ENCODE peak calls at places on chromosomes 3 and 15, in eight cellular contexts. Z is CD4-positive, alpha-beta T cell; G is H9; U is adrenal gland; E is HFFc6; Q is IMR-90; O is neural progenitor cell; I is testis. D is an unnamed sample.

GRCh38 chr3:116770815-116771450 is 61.4 kb downstream of the TUSC7 start:
- DNase-seq in Z (no peak), G (peak), U (peak), E (peak), Q (peak), O (peak), I (peak), D (peak)

GRCh38 chr3:156098437-156099035 is 21.8 kb upstream of the KCNAB1 start:
- DNase-seq in Z (no peak), G (no peak), U (no peak), E (no peak), Q (no peak), O (no peak), I (no peak), D (no peak)

GRCh38 chr15:63752075-63752684 is 81.6 kb downstream of the HERC1 start:
- DNase-seq in Z (no peak), G (no peak), U (peak), E (peak), Q (peak), O (peak), I (peak), D (peak)

GRCh38 chr3:77320514-77320913 is 280.6 kb downstream of the ROBO2 start:
- DNase-seq in Z (no peak), G (no peak), U (no peak), E (peak), Q (peak), O (peak), I (no peak), D (peak)

GRCh38 chr15:27244047-27244446 is 273.1 kb downstream of the GABRG3 start:
- DNase-seq in Z (no peak), G (no peak), U (no peak), E (no peak), Q (no peak), O (no peak), I (no peak), D (no peak)

GRCh38 chr3:14899993-14900618 is 47.3 kb upstream of the NR2C2 start:
- DNase-seq in Z (no peak), G (peak), U (no peak), E (no peak), Q (no peak), O (no peak), I (no peak), D (no peak)

GRCh38 chr15:42385206-42385979 is 26.1 kb downstream of the CAPN3 start:
- DNase-seq in Z (no peak), G (peak), U (peak), E (peak), Q (peak), O (peak), I (peak), D (peak)

GRCh38 chr3:111012388-111013248 is 59.0 kb upstream of the NECTIN3 start:
- DNase-seq in Z (no peak), G (peak), U (peak), E (no peak), Q (no peak), O (peak), I (no peak), D (peak)

GRCh38 chr3:58084788-58085543 is 76.7 kb downstream of the FLNB start:
- DNase-seq in Z (no peak), G (no peak), U (no peak), E (no peak), Q (no peak), O (no peak), I (no peak), D (no peak)

GRCh38 chr15:100780208-100780800 is 99.3 kb upstream of the ALDH1A3 start:
- DNase-seq in Z (no peak), G (no peak), U (no peak), E (no peak), Q (no peak), O (no peak), I (no peak), D (no peak)

GRCh38 chr3:57696861-57697321 is 4.0 kb upstream of the DENND6A start:
- DNase-seq in Z (no peak), G (no peak), U (no peak), E (no peak), Q (peak), O (no peak), I (no peak), D (peak)

GRCh38 chr3:150720444-150720843 is 16.7 kb upstream of the ERICH6 start:
- DNase-seq in Z (no peak), G (no peak), U (no peak), E (no peak), Q (no peak), O (no peak), I (no peak), D (no peak)

GRCh38 chr15:59501531-59502113 is 63.6 kb downstream of the FAM81A start:
- DNase-seq in Z (no peak), G (peak), U (peak), E (peak), Q (peak), O (peak), I (peak), D (peak)

GRCh38 chr15:89329329-89330084 is 5.1 kb downstream of the POLG start:
- DNase-seq in Z (no peak), G (no peak), U (no peak), E (no peak), Q (no peak), O (no peak), I (no peak), D (no peak)

GRCh38 chr15:41936155-41936554 is 36.2 kb downstream of the EHD4 start:
- DNase-seq in Z (no peak), G (no peak), U (no peak), E (no peak), Q (no peak), O (no peak), I (no peak), D (no peak)

DNA sequence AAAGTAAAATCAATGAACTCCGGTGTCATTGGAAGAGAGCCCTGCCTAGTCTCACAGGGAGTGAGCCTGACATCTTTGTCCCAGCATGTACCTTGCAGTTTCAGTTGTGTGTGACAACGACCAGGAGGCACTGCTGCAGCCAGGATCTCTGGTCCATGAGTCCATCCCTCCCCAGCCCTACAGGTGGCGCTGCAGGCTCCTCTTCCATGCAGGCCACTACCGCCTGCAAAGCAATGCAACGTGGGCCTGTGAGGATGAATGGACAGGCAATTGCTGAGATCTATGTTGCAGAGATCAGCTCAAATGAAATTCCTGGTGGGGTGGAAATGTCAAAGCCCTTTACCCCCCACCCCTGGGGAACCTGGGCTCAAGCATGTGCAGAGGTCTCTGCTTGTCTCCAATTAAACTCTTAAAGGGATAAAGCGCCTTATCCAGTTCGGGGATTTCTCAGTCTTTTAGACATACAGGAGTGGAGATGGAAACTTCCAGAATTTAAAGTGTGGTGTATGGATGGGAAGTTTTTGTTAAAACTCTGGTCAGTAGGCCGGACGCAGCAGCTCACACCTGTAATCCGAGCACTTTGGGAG is 35.8 kb downstream of the TKT start:
- DNase-seq in Z (peak), G (peak), U (peak), E (peak), Q (peak), O (peak), I (peak), D (peak)
- TF ChIP-seq CTCF in Z (peak), G (peak), U (peak), E (peak), Q (peak), O (peak), I (peak), D (peak)

DNA sequence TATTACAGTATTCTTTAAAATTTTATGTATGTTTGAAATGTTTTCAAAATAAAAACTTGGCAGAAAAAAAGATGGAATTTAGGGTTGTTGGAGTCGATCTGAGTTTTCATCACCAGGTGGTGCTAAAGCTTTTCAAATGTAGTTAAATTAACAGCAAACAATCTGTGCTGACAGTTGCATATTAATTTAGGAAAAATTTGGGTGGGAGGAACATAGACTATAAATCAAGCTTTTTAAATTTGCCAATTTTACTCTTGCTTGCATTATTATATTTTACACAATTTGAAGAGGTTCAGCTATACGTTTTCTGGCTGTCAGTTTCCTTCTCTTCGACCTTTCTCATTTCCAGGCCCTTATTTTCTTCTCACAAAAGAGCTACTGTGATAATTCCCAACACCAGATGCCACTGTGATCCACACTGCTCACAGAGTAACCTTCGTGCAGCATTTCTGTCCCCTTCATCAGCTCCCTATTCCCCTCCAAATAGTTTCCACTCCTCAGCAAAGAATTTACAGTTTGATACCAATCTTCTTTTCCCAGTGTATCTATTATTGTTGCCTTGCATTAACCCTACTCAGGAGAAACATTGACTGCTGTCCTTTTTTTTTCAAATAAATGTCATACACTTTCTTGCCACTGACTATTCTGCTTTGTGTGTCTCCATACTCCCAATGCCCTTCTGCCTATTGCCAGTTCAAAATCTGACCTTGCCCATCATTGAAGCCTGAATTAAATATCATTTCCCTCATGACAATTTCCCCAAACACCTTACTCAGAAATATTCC is 53.4 kb upstream of the EIF5A2 start:
- DNase-seq in Z (no peak), G (no peak), U (peak), E (peak), Q (peak), O (peak), I (no peak), D (peak)
- TF ChIP-seq CTCF in Z (peak), G (peak), U (peak), E (peak), Q (peak), O (peak), I (peak), D (peak)

DNA sequence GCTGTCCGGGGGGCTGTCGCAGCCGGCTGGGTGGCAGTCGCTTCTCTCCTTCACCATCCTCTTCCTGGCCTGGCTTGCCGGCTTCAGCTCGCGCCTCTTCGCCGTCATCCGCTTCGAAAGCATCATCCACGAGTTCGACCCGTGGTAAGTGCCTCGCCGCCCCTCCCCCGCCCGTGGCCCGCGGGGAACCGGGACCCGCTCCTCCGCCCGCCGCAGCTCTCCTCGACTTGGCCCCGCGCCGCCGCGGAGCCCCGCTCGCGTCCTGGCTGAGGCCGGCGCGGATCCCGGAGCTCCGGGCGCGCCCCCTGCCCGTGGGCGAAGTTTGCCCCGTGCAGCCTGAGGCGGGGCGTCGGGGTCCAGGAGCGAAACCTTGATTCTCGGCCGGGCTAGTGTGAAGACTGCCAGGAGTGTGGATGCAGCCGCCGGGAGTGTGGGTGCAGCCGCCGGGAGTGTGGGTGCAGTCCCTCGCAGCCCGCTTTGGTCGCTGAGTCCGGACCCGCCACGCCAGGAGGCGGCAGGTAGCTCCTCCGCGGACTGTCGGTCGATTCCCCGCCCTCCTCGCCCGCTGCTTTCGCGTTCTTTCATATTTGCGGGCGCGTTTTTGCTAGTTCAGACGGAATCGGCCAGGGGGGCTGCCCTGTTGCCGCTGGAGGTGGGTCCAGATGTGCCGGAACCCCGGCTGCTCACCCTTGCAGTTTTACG is 595 bp downstream of the STT3B start:
- DNase-seq in Z (peak), G (peak), U (peak), E (peak), Q (peak), O (peak), I (peak), D (no peak)
- TF ChIP-seq CTCF in Z (no peak), G (peak), U (no peak), E (peak), Q (no peak), O (peak), I (no peak), D (peak)

GRCh38 chr15:31200735-31201151 is 99.2 kb upstream of the TRPM1 start:
- DNase-seq in Z (peak), G (peak), U (peak), E (peak), Q (peak), O (peak), I (peak), D (peak)
- TF ChIP-seq CTCF in Z (peak), G (peak), U (peak), E (peak), Q (peak), O (peak), I (peak), D (peak)

D was measured in MCF 10A.